ENCODE peak calls at places on chromosomes 4 and X, in ten cellular contexts. X is A549; N is CD8-positive, alpha-beta T cell; A is Caco-2; R is endodermal cell; T is uterus; S is CD8-positive, alpha-beta memory T cell; Z is mesendoderm; H is Panc1; M is naive thymus-derived CD4-positive, alpha-beta T cell. F is an unnamed sample. For H3K4me1, the result is how much of the 10 kb centered on the place peaks cover.

GRCh38 chr4:140004580-140005314 is 149.2 kb downstream of the MAML3 start:
- DNase-seq in X (no peak), N (no peak), A (no peak), R (peak), T (peak), S (no peak), Z (peak), H (no peak), M (no peak), F (no peak)

GRCh38 chrX:64842492-64842891 is 133.8 kb downstream of the ZC4H2 start:
- DNase-seq in X (no peak), N (peak), A (no peak), R (no peak), T (no peak), S (no peak), Z (no peak), H (no peak), M (peak), F (no peak)

GRCh38 chr4:174214102-174214878 is 69.2 kb downstream of the FBXO8 start:
- DNase-seq in X (no peak), N (no peak), A (no peak), R (peak), T (no peak), S (no peak), Z (peak), H (no peak), M (no peak), F (no peak)

GRCh38 chr4:80438016-80438415 is 102.5 kb downstream of the CFAP299 start:
- DNase-seq in X (no peak), N (no peak), A (no peak), R (no peak), T (no peak), S (no peak), Z (no peak), H (no peak), M (no peak), F (no peak)

GRCh38 chr4:186881521-186882220 is 158.0 kb upstream of the FAT1 start:
- DNase-seq in X (no peak), N (no peak), A (no peak), R (no peak), T (no peak), S (no peak), Z (no peak), H (no peak), M (no peak), F (no peak)

GRCh38 chr4:70623301-70623700 is 5.2 kb upstream of the ENAM start:
- DNase-seq in X (no peak), N (no peak), A (no peak), R (no peak), T (no peak), S (no peak), Z (no peak), H (no peak), M (no peak), F (no peak)

GRCh38 chr4:113584407-113585150 is 177.0 kb downstream of the CAMK2D start:
- DNase-seq in X (peak), N (no peak), A (peak), R (peak), T (no peak), S (no peak), Z (peak), H (no peak), M (no peak), F (no peak)

GRCh38 chr4:86967061-86967460 is 32.2 kb downstream of the AFF1 start:
- DNase-seq in X (no peak), N (no peak), A (no peak), R (no peak), T (no peak), S (no peak), Z (no peak), H (no peak), M (no peak), F (no peak)

GRCh38 chrX:38882894-38883620 is 81.8 kb downstream of the MID1IP1 start:
- DNase-seq in X (no peak), N (no peak), A (no peak), R (no peak), T (no peak), S (no peak), Z (no peak), H (peak), M (no peak), F (peak)

GRCh38 chr4:76326515-76326914 is 20.0 kb downstream of the STBD1 start:
- DNase-seq in X (no peak), N (no peak), A (no peak), R (no peak), T (no peak), S (no peak), Z (peak), H (no peak), M (no peak), F (no peak)

GRCh38 chr4:6349896-6350295 is 80.2 kb downstream of the WFS1 start:
- DNase-seq in X (no peak), N (no peak), A (no peak), R (no peak), T (no peak), S (no peak), Z (no peak), H (no peak), M (no peak), F (no peak)

GRCh38 chrX:47706575-47706974 is 47.6 kb upstream of the UXT start:
- DNase-seq in X (no peak), N (no peak), A (no peak), R (no peak), T (no peak), S (no peak), Z (no peak), H (no peak), M (no peak), F (no peak)

GRCh38 chrX:134000260-134001245 is 15.2 kb upstream of the GPC3 start:
- DNase-seq in X (no peak), N (no peak), A (no peak), R (no peak), T (no peak), S (no peak), Z (no peak), H (no peak), M (no peak), F (no peak)

GRCh38 chrX:134004038-134004437 is 18.6 kb upstream of the GPC3 start:
- DNase-seq in X (no peak), N (no peak), A (no peak), R (no peak), T (peak), S (no peak), Z (no peak), H (no peak), M (no peak), F (no peak)

GRCh38 chrX:134006484-134007161 is 21.2 kb upstream of the GPC3 start:
- DNase-seq in X (no peak), N (no peak), A (no peak), R (no peak), T (no peak), S (no peak), Z (no peak), H (no peak), M (no peak), F (no peak)

GRCh38 chrX:133999013-133999705 is 13.8 kb upstream of the GPC3 start:
- DNase-seq in X (no peak), N (no peak), A (no peak), R (no peak), T (peak), S (no peak), Z (no peak), H (no peak), M (no peak), F (no peak)

DNA sequence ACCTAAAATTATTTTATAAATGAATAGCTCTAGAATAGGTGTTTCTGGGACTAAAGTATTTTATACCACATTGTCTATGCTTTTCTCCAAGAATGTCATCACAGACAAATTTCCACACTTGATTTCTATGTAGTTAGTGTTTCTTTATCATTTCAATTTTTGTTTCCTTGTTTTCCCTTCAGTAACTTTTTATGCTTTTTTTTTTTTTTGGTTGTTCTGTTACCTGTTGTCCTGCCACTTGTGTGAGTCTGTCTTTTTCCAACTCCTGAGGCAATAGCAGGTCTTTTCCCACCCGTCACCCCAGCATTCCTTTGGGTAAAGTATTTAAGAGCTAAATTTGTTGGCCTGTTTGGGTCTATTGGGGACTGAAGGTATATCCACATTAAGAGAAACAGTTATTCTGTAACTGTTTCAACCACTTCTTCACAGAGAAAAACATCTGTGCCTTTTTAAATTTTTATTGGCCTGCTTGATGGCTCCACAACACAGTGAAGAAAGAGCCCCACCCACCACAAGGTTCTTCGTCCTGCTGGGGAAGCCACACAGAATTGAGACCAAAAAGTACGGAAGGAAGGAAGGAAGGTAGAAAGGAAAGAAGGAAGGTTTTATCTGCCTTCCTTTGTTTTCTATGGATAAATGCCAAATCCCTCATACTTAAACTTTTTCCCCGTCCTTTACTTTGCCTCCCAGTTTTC is 17.7 kb upstream of the GPC3 start:
- DNase-seq in X (no peak), N (no peak), A (no peak), R (no peak), T (no peak), S (no peak), Z (no peak), H (no peak), M (no peak), F (no peak)
- H3K4me1 ChIP-seq in X (under half), N (under half), A (under half), R (under half), T (under half), S (under half), Z (under half), H (under half), M (under half), F (under half)

GRCh38 chr4:184348311-184349233 is 125.8 kb downstream of the IRF2 start:
- DNase-seq in X (peak), N (no peak), A (peak), R (peak), T (no peak), S (no peak), Z (peak), H (no peak), M (no peak), F (no peak)
- H3K4me1 ChIP-seq in X (under half), N (under half), A (under half), R (under half), T (under half), S (under half), Z (under half), H (under half), M (under half), F (under half)

GRCh38 chrX:148588649-148589310 is 88.4 kb downstream of the AFF2 start:
- DNase-seq in X (no peak), N (no peak), A (no peak), R (peak), T (no peak), S (no peak), Z (peak), H (no peak), M (no peak), F (no peak)

GRCh38 chrX:148593146-148593545 is 92.7 kb downstream of the AFF2 start:
- DNase-seq in X (no peak), N (no peak), A (no peak), R (no peak), T (no peak), S (no peak), Z (no peak), H (no peak), M (no peak), F (no peak)

GRCh38 chrX:148593987-148594386 is 93.6 kb downstream of the AFF2 start:
- DNase-seq in X (no peak), N (no peak), A (no peak), R (no peak), T (no peak), S (no peak), Z (no peak), H (no peak), M (no peak), F (no peak)

DNA sequence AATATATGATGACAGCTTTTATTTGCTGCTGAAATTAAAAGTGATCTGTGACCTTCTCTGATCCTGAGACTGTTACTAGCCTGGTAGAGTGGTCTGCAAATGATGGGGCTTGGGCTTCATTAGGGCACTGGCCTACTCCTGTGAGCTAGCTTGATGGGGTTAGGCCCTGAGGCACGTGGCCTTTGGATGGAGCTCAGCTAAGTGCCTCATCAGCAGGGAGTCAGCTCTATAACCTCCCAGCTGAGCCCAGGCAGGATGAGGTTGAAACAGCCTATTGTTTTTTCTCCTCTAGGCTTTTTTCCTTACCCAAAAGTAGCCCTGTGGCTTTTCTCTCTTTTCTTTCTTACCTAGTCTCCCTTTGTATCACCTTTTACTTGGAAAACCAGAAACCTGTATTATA is 92.2 kb downstream of the AFF2 start:
- DNase-seq in X (no peak), N (no peak), A (no peak), R (no peak), T (no peak), S (no peak), Z (peak), H (no peak), M (no peak), F (no peak)
- H3K4me1 ChIP-seq in X (under half), N (under half), A (under half), R (under half), T (under half), S (under half), Z (under half), H (under half), M (under half), F (under half)

GRCh38 chr4:40288547-40288946 is 46.6 kb upstream of the CHRNA9 start:
- DNase-seq in X (no peak), N (no peak), A (no peak), R (no peak), T (no peak), S (no peak), Z (no peak), H (no peak), M (no peak), F (no peak)
- H3K4me1 ChIP-seq in X (under half), N (half or more), A (under half), R (under half), T (under half), S (half or more), Z (under half), H (under half), M (under half), F (under half)

GRCh38 chr4:15012017-15012788 is 9.9 kb downstream of the CPEB2 start:
- DNase-seq in X (no peak), N (no peak), A (no peak), R (no peak), T (no peak), S (no peak), Z (no peak), H (no peak), M (no peak), F (no peak)
- H3K4me1 ChIP-seq in X (half or more), N (under half), A (under half), R (under half), T (under half), S (under half), Z (under half), H (under half), M (under half), F (under half)

GRCh38 chr4:2592572-2592971 is 56.1 kb downstream of the FAM193A start:
- DNase-seq in X (no peak), N (no peak), A (no peak), R (peak), T (no peak), S (no peak), Z (peak), H (no peak), M (no peak), F (no peak)

GRCh38 chr4:2595436-2595835 is 59.0 kb downstream of the FAM193A start:
- DNase-seq in X (no peak), N (no peak), A (no peak), R (no peak), T (no peak), S (no peak), Z (no peak), H (no peak), M (no peak), F (no peak)

GRCh38 chr4:2591189-2591588 is 54.7 kb downstream of the FAM193A start:
- DNase-seq in X (no peak), N (no peak), A (no peak), R (peak), T (no peak), S (no peak), Z (peak), H (no peak), M (no peak), F (no peak)

GRCh38 chr4:2596153-2596552 is 59.7 kb downstream of the FAM193A start:
- DNase-seq in X (no peak), N (no peak), A (no peak), R (no peak), T (no peak), S (no peak), Z (no peak), H (no peak), M (no peak), F (no peak)

DNA sequence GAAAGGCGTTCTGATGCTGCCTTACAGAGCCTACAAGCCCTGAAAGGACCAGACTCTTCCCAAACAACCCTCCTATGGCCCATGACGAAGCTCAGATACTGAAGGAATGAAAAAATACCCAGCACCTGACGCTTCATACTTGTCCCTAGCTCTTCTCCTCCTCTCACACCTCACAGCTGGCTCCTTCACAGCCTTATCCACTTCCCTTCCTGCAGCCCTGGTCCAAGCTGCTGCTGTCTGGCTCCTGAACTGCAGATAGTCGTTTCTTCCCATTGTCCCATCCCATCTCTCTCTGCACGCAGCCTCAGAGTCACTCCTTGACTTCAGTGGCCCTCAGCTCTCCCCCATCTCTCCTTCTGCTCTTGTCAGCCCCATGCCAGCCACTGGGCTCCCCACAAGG is 56.6 kb downstream of the FAM193A start:
- DNase-seq in X (no peak), N (no peak), A (no peak), R (no peak), T (no peak), S (no peak), Z (peak), H (no peak), M (no peak), F (no peak)
- H3K4me1 ChIP-seq in X (under half), N (under half), A (under half), R (under half), T (under half), S (under half), Z (under half), H (under half), M (under half), F (under half)

GRCh38 chr4:26080876-26081628 is 167.0 kb downstream of the SMIM20 start:
- DNase-seq in X (no peak), N (no peak), A (no peak), R (no peak), T (no peak), S (no peak), Z (no peak), H (no peak), M (no peak), F (no peak)
- H3K4me1 ChIP-seq in X (under half), N (under half), A (under half), R (under half), T (under half), S (under half), Z (under half), H (under half), M (under half), F (under half)

GRCh38 chr4:169151671-169152070 is 119.1 kb downstream of the SH3RF1 start:
- DNase-seq in X (no peak), N (no peak), A (no peak), R (no peak), T (no peak), S (no peak), Z (no peak), H (no peak), M (no peak), F (no peak)

GRCh38 chr4:169152104-169152503 is 118.7 kb downstream of the SH3RF1 start:
- DNase-seq in X (no peak), N (no peak), A (no peak), R (no peak), T (no peak), S (no peak), Z (no peak), H (no peak), M (no peak), F (no peak)

GRCh38 chr4:169152899-169153298 is 117.9 kb downstream of the SH3RF1 start:
- DNase-seq in X (no peak), N (no peak), A (no peak), R (peak), T (no peak), S (no peak), Z (peak), H (no peak), M (no peak), F (no peak)

GRCh38 chr4:169150806-169151205 is 120.0 kb downstream of the SH3RF1 start:
- DNase-seq in X (no peak), N (no peak), A (no peak), R (no peak), T (no peak), S (no peak), Z (no peak), H (no peak), M (no peak), F (no peak)

DNA sequence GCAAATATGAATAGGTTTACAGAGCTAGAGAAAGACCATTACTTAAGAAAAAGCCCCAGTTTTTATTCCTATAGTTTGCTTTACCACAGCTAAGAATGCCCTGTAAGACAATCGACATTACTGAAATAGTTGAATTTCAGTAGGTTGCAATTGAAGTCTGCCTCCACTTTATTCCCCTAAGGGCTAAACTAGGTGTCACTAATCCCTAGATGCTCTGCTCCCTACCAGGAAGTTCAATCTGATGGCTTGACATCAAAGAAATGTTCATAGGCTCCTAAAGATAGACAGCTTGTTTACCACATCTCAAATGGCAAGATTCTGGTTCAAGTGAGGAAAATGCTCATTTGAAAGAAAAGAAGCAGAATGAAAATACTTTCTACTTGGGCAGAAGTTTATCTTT is 117.3 kb downstream of the SH3RF1 start:
- DNase-seq in X (no peak), N (no peak), A (no peak), R (no peak), T (no peak), S (no peak), Z (peak), H (no peak), M (no peak), F (no peak)
- H3K4me1 ChIP-seq in X (under half), N (under half), A (under half), R (under half), T (under half), S (under half), Z (under half), H (under half), M (under half), F (under half)

GRCh38 chrX:19593684-19594083 is 78.4 kb upstream of the MAP3K15 start:
- DNase-seq in X (peak), N (no peak), A (no peak), R (no peak), T (no peak), S (peak), Z (peak), H (no peak), M (peak), F (no peak)

GRCh38 chrX:19595036-19595435 is 79.7 kb upstream of the MAP3K15 start:
- DNase-seq in X (no peak), N (no peak), A (no peak), R (no peak), T (peak), S (no peak), Z (no peak), H (no peak), M (no peak), F (no peak)

GRCh38 chrX:19602866-19603620 is 87.7 kb upstream of the MAP3K15 start:
- DNase-seq in X (peak), N (no peak), A (no peak), R (no peak), T (no peak), S (no peak), Z (peak), H (no peak), M (no peak), F (no peak)

GRCh38 chrX:19604375-19604774 is 89.1 kb upstream of the MAP3K15 start:
- DNase-seq in X (no peak), N (no peak), A (no peak), R (no peak), T (no peak), S (no peak), Z (peak), H (no peak), M (no peak), F (no peak)

GRCh38 chrX:19599253-19599652 is 83.9 kb upstream of the MAP3K15 start:
- DNase-seq in X (no peak), N (no peak), A (no peak), R (no peak), T (no peak), S (no peak), Z (no peak), H (no peak), M (no peak), F (no peak)
- H3K4me1 ChIP-seq in X (under half), N (under half), A (under half), R (under half), T (under half), S (under half), Z (under half), H (under half), M (under half), F (under half)

DNA sequence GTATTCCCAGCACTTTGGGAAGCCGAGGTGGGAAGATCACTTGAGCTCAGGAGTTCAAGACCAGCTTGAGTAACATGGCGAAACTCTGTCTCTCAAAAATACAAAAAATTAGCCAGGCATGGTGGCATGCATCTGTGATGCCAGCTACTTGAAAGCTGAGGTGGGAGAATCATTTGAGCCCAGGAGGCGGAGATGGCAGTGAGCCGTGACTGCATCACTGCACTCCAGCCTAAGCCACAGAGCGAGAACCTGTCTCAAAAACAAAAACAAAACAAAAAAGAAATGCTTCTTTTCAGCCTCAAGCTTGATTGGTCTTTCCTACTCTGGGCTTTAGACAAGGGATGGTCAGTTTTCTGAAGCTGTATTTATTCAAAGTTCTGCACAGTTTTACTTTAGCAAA is 15.8 kb upstream of the DHRSX start:
- DNase-seq in X (no peak), N (no peak), A (no peak), R (no peak), T (no peak), S (no peak), Z (no peak), H (no peak), M (no peak), F (no peak)
- H3K4me1 ChIP-seq in X (under half), N (under half), A (under half), R (under half), T (under half), S (under half), Z (under half), H (under half), M (under half), F (under half)